ENCODE peak calls at places on chromosomes 12 and 14, in seven cellular contexts. Y, T, N, X, L, U and G are unnamed samples.

GRCh38 chr14:35988972-35989690 is 163.0 kb downstream of the BRMS1L start:
- DNase-seq in Y (no peak), T (no peak), N (no peak), X (no peak), L (no peak), U (no peak), G (no peak)

GRCh38 chr14:54725998-54726397 is 159.1 kb downstream of the SAMD4A start:
- DNase-seq in Y (no peak), T (no peak), N (no peak), X (no peak), L (no peak), U (no peak), G (no peak)

GRCh38 chr14:63564318-63564717 is 21.1 kb upstream of the PPP2R5E start:
- DNase-seq in Y (peak), T (no peak), N (no peak), X (peak), L (no peak), U (no peak), G (no peak)

GRCh38 chr14:99267871-99268775 is 3.9 kb downstream of the BCL11B start:
- DNase-seq in Y (no peak), T (no peak), N (no peak), X (no peak), L (no peak), U (no peak), G (no peak)

GRCh38 chr14:54291491-54292191 is 105.2 kb upstream of the CDKN3 start:
- DNase-seq in Y (peak), T (no peak), N (no peak), X (no peak), L (no peak), U (no peak), G (no peak)

GRCh38 chr14:99546230-99546879 is 57.7 kb downstream of the CCDC85C start:
- DNase-seq in Y (no peak), T (no peak), N (no peak), X (no peak), L (no peak), U (no peak), G (no peak)

GRCh38 chr14:49770212-49770817 is 2.4 kb downstream of the KLHDC2 start:
- DNase-seq in Y (peak), T (no peak), N (no peak), X (peak), L (no peak), U (no peak), G (no peak)

GRCh38 chr12:89899651-89900050 is 191.0 kb upstream of the ATP2B1 start:
- DNase-seq in Y (no peak), T (no peak), N (no peak), X (no peak), L (no peak), U (no peak), G (no peak)

GRCh38 chr12:54050479-54050805 is 3.2 kb upstream of the HOXC4 start:
- DNase-seq in Y (no peak), T (no peak), N (no peak), X (no peak), L (no peak), U (no peak), G (no peak)

GRCh38 chr14:34536951-34537676 is 2.4 kb downstream of the EAPP start:
- DNase-seq in Y (peak), T (no peak), N (no peak), X (no peak), L (no peak), U (no peak), G (no peak)

GRCh38 chr14:74459289-74459946 is 33.4 kb upstream of the SYNDIG1L start:
- DNase-seq in Y (no peak), T (no peak), N (peak), X (peak), L (no peak), U (peak), G (no peak)

GRCh38 chr14:68384335-68384734 is 408.5 kb downstream of the ZFP36L1 start:
- DNase-seq in Y (no peak), T (no peak), N (no peak), X (no peak), L (no peak), U (no peak), G (no peak)

GRCh38 chr12:113591480-113591971 is 119.9 kb upstream of the LHX5 start:
- DNase-seq in Y (peak), T (no peak), N (peak), X (no peak), L (no peak), U (peak), G (no peak)

GRCh38 chr12:56721721-56722120 is 3.4 kb downstream of the NACA start:
- DNase-seq in Y (no peak), T (no peak), N (no peak), X (no peak), L (no peak), U (no peak), G (no peak)

GRCh38 chr12:54394281-54394719 is 9.8 kb upstream of the ZNF385A start:
- DNase-seq in Y (no peak), T (no peak), N (no peak), X (peak), L (no peak), U (no peak), G (no peak)

GRCh38 chr12:77152623-77153193 is 87.3 kb upstream of the E2F7 start:
- DNase-seq in Y (no peak), T (no peak), N (no peak), X (peak), L (no peak), U (no peak), G (no peak)

GRCh38 chr12:32126720-32127119 is 20.1 kb downstream of the BICD1 start:
- DNase-seq in Y (no peak), T (no peak), N (no peak), X (no peak), L (no peak), U (no peak), G (no peak)

GRCh38 chr12:3313655-3314305 is 177.2 kb upstream of the PRMT8 start:
- DNase-seq in Y (no peak), T (no peak), N (peak), X (peak), L (no peak), U (peak), G (no peak)
- TF ChIP-seq CTCF in Y (peak), T (no peak), N (peak), X (peak), L (no peak), U (peak), G (peak)

GRCh38 chr12:83389237-83389996 is 702.7 kb downstream of the TMTC2 start:
- DNase-seq in Y (peak), T (no peak), N (no peak), X (peak), L (no peak), U (no peak), G (no peak)
- TF ChIP-seq CTCF in Y (peak), T (no peak), N (peak), X (peak), L (no peak), U (peak), G (peak)

GRCh38 chr12:47817272-47818006 is 2.3 kb downstream of the HDAC7 start:
- DNase-seq in Y (no peak), T (no peak), N (no peak), X (no peak), L (no peak), U (no peak), G (no peak)
- TF ChIP-seq CTCF in Y (no peak), T (no peak), N (no peak), X (peak), L (peak), U (peak), G (peak)

GRCh38 chr14:61296151-61296550 is 15.0 kb upstream of the TMEM30B start:
- DNase-seq in Y (no peak), T (no peak), N (no peak), X (no peak), L (no peak), U (no peak), G (no peak)
- TF ChIP-seq CTCF in Y (no peak), T (no peak), N (no peak), X (no peak), L (no peak), U (no peak), G (no peak)

GRCh38 chr12:101490286-101490920 is 15.3 kb downstream of the SPIC start:
- DNase-seq in Y (peak), T (no peak), N (peak), X (peak), L (no peak), U (peak), G (no peak)
- TF ChIP-seq CTCF in Y (peak), T (no peak), N (peak), X (peak), L (no peak), U (peak), G (peak)

DNA sequence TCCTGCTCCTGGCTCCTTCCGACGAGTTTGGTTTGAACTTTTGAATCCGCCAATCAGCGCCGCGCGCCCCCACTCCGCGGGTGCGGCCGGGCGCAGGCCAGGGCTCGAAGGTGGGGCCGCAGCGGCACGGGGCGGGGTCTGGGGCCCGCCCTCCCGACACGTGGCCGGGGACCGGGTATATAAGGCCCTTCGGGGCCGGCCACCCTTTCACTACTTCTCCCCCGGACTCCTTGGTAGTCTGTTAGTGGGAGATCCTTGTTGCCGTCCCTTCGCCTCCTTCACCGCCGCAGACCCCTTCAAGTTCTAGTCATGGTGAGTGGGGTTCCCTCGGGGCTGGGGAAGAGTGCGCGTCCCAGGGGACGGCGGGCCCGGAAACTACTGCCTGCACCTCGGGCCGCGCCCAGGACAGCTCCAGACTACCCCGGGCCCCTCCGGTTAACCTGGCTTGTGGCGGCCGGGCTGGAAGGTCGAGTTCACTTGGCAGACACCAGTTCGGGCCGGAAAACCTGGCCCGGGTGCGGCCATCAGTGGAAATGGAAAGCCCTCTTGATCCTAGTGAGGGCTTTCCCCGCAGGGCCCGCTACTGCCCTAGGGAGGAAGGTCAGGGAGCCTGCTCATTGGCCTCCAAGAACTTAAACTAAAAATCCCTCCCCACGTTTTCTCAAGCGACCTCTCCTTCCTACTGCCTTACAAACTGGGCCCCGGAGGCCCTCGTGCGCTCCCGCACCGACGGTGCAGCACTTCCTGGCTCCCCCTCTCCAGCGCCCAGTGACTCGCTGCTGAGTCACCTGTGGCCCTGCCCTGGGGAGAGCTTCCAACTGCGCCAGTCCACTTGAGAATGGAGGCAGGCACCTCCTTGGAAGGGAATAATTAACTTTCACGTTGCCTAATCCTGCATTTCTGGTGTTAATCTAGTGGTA is at the start of gene TUBA1C:
- DNase-seq in Y (peak), T (peak), N (peak), X (peak), L (peak), U (peak), G (peak)
- TF ChIP-seq CTCF in Y (no peak), T (no peak), N (no peak), X (no peak), L (no peak), U (peak), G (no peak)